ENCODE peak calls at places on chromosomes 4 and X, in five cellular contexts. C is mammary epithelial cell, N is A673, O is ascending aorta, G is dorsolateral prefrontal cortex. K is an unnamed sample.

GRCh38 chr4:163662761-163663160 is 168.3 kb downstream of the TMA16 start:
- DNase-seq in C (no peak), N (no peak), O (no peak), G (no peak), K (no peak)

GRCh38 chrX:52425710-52426245 is 57.0 kb downstream of the XAGE2 start:
- DNase-seq in C (no peak), N (no peak), O (no peak), G (no peak), K (no peak)

GRCh38 chr4:142341286-142341685 is 504.8 kb downstream of the INPP4B start:
- DNase-seq in C (no peak), N (no peak), O (no peak), G (no peak), K (no peak)

GRCh38 chrX:23857409-23857808 is 50.3 kb downstream of the APOO start:
- DNase-seq in C (peak; percentile 7), N (no peak), O (no peak), G (no peak), K (no peak)

GRCh38 chr4:6172093-6172926 is 28.0 kb downstream of the JAKMIP1 start:
- DNase-seq in C (no peak), N (no peak), O (no peak), G (no peak), K (no peak)

GRCh38 chrX:150375243-150375642 is 12.1 kb downstream of the MAMLD1 start:
- DNase-seq in C (no peak), N (no peak), O (no peak), G (no peak), K (no peak)

GRCh38 chr4:176226736-176227135 is 31.4 kb upstream of the SPATA4 start:
- DNase-seq in C (no peak), N (no peak), O (no peak), G (no peak), K (no peak)

GRCh38 chr4:82606622-82607021 is 44.8 kb upstream of the TMEM150C start:
- DNase-seq in C (no peak), N (no peak), O (no peak), G (no peak), K (no peak)

GRCh38 chr4:136319789-136320470 is 1212.4 kb downstream of the PCDH18 start:
- DNase-seq in C (peak; percentile 88), N (no peak), O (no peak), G (no peak), K (no peak)

GRCh38 chrX:133654801-133655200 is 239.5 kb upstream of the GPC4 start:
- DNase-seq in C (peak; percentile 62), N (no peak), O (no peak), G (no peak), K (no peak)

GRCh38 chr4:155818639-155819038 is 47.4 kb downstream of the ASIC5 start:
- DNase-seq in C (no peak), N (no peak), O (no peak), G (no peak), K (no peak)

GRCh38 chr4:172147702-172148101 is 334.5 kb downstream of the GALNTL6 start:
- DNase-seq in C (no peak), N (peak; percentile 33), O (no peak), G (no peak), K (no peak)

GRCh38 chr4:1208266-1208961 is 36.0 kb upstream of the SPON2 start:
- DNase-seq in C (no peak), N (no peak), O (no peak), G (peak; percentile 38), K (no peak)

GRCh38 chr4:3656441-3657376 is 109.5 kb upstream of the ADRA2C start:
- DNase-seq in C (no peak), N (peak; percentile 77), O (no peak), G (no peak), K (no peak)

GRCh38 chrX:18146954-18147353 is 73.7 kb downstream of the BEND2 start:
- DNase-seq in C (no peak), N (peak; percentile 32), O (no peak), G (no peak), K (no peak)

GRCh38 chr4:16032871-16033505 is 50.8 kb downstream of the PROM1 start:
- DNase-seq in C (no peak), N (peak; percentile 84), O (no peak), G (no peak), K (no peak)

GRCh38 chr4:150781108-150781663 is 199.2 kb downstream of the MAB21L2 start:
- DNase-seq in C (no peak), N (no peak), O (no peak), G (no peak), K (no peak)

GRCh38 chr4:106058919-106059318 is 163.6 kb downstream of the NPNT start:
- DNase-seq in C (peak; percentile 15), N (no peak), O (no peak), G (no peak), K (no peak)

GRCh38 chr4:89024051-89024675 is 32.8 kb downstream of the FAM13A start:
- DNase-seq in C (peak; percentile 60), N (peak; percentile 58), O (no peak), G (no peak), K (peak; percentile 74)

GRCh38 chr4:107304699-107305286 is 268.7 kb upstream of the DKK2 start:
- DNase-seq in C (no peak), N (no peak), O (no peak), G (no peak), K (no peak)

GRCh38 chr4:84995386-84995785 is 28.9 kb upstream of the WDFY3 start:
- DNase-seq in C (no peak), N (no peak), O (no peak), G (no peak), K (no peak)

GRCh38 chr4:20062054-20062453 is 189.7 kb upstream of the SLIT2 start:
- DNase-seq in C (no peak), N (no peak), O (no peak), G (no peak), K (no peak)

GRCh38 chr4:25976780-25977179 is 62.8 kb downstream of the SMIM20 start:
- DNase-seq in C (no peak), N (no peak), O (no peak), G (no peak), K (no peak)

GRCh38 chr4:33369366-33369899 is 2649.3 kb downstream of the PCDH7 start:
- DNase-seq in C (peak; percentile 0), N (peak; percentile 30), O (no peak), G (no peak), K (no peak)

GRCh38 chr4:183591301-183591700 is 67.7 kb downstream of the RWDD4 start:
- DNase-seq in C (peak; percentile 74), N (no peak), O (no peak), G (no peak), K (no peak)

GRCh38 chrX:44875185-44875489 is 2.1 kb downstream of the KDM6A start:
- DNase-seq in C (no peak), N (no peak), O (no peak), G (no peak), K (no peak)

GRCh38 chrX:27953161-27953560 is 28.1 kb downstream of the DCAF8L1 start:
- DNase-seq in C (no peak), N (no peak), O (no peak), G (no peak), K (no peak)

GRCh38 chr4:37615720-37616063 is 70.5 kb downstream of the RELL1 start:
- DNase-seq in C (no peak), N (peak; percentile 71), O (no peak), G (no peak), K (no peak)

GRCh38 chr4:84971319-84971932 is 4.9 kb upstream of the WDFY3 start:
- DNase-seq in C (peak; percentile 35), N (peak; percentile 56), O (no peak), G (no peak), K (no peak)

GRCh38 chrX:65644621-65645287 is 22.7 kb upstream of the MSN start:
- DNase-seq in C (peak; percentile 81), N (peak; percentile 61), O (peak; percentile 83), G (peak; percentile 57), K (peak; percentile 0)

GRCh38 chr4:121272526-121272925 is 108.3 kb downstream of the QRFPR start:
- DNase-seq in C (peak; percentile 70), N (peak; percentile 8), O (no peak), G (no peak), K (no peak)

GRCh38 chr4:84150177-84150576 is 348.9 kb downstream of the NKX6-1 start:
- DNase-seq in C (no peak), N (no peak), O (no peak), G (no peak), K (no peak)

GRCh38 chr4:20046931-20047677 is 204.6 kb upstream of the SLIT2 start:
- DNase-seq in C (no peak), N (no peak), O (no peak), G (no peak), K (no peak)

DNA sequence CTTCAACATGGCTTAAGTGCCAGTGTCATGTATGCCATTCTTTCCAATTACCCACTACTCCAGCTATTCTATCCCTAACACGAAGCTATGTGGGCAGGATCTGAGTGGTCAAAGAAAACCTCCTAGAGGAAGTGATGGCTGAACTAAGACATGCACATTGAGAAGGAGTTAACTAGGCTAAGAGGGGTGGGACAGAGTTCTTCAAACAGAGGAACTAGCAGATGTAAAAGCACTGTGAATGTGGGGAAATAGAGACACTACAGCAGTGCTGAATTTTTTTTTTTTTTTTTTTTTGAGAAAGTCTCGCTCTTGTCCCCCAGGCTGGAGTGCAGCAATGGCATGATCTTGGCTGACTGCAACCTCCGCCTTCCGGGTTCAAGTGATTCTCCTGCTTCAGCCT is 6.2 kb downstream of the JCHAIN start:
- DNase-seq in C (no peak), N (no peak), O (no peak), G (no peak), K (no peak)
- H3K27ac ChIP-seq in C (no peak overlapping the region), N (no peak overlapping the region), O (no peak overlapping the region), G (no peak overlapping the region), K (no peak overlapping the region)

DNA sequence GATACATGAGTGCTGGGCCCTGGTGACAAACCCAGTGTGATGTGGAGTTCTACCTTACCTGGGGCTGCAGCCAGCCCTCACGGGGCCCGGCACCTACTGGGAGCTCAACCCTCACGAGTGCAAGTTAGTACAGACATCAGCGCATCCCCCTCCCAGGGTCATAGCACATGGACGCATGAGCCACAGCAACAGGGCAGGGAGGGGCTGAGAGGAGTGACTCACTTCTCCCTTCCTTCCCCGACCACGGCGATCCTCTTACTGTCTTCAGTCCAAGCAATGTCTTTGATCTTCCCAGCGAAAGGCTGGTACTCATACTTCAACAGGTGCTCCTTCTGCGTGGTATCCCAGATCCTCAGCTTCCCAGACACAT is 17.8 kb downstream of the WDR1 start:
- DNase-seq in C (peak; percentile 61), N (no peak), O (no peak), G (no peak), K (no peak)
- H3K27ac ChIP-seq in C (peak overlapping the region; percentile 86), N (no peak overlapping the region), O (peak overlapping the region; percentile 80), G (no peak overlapping the region), K (no peak overlapping the region)

GRCh38 chrX:47180346-47180745 is 13.3 kb upstream of the UBA1 start:
- DNase-seq in C (no peak), N (no peak), O (no peak), G (no peak), K (no peak)

GRCh38 chrX:47178337-47178736 is 15.3 kb upstream of the UBA1 start:
- DNase-seq in C (no peak), N (no peak), O (no peak), G (no peak), K (no peak)

GRCh38 chrX:47179221-47179927 is 14.3 kb upstream of the UBA1 start:
- DNase-seq in C (peak; percentile 77), N (no peak), O (no peak), G (no peak), K (peak; percentile 46)

GRCh38 chrX:47181301-47181700 is 12.3 kb upstream of the UBA1 start:
- DNase-seq in C (no peak), N (no peak), O (no peak), G (peak; percentile 39), K (no peak)

GRCh38 chrX:47179928-47180255 is 13.7 kb upstream of the UBA1 start:
- DNase-seq in C (no peak), N (no peak), O (no peak), G (no peak), K (no peak)
- H3K27ac ChIP-seq in C (peak overlapping the region; percentile 24), N (no peak overlapping the region), O (peak overlapping the region; percentile 59), G (peak overlapping the region; percentile 4), K (no peak overlapping the region)

GRCh38 chr4:182082910-182083309 is 160.3 kb upstream of the TENM3 start:
- DNase-seq in C (no peak), N (no peak), O (no peak), G (no peak), K (no peak)
- H3K27ac ChIP-seq in C (no peak overlapping the region), N (no peak overlapping the region), O (no peak overlapping the region), G (no peak overlapping the region), K (no peak overlapping the region)